ENCODE peak calls at places on chromosomes 3 and 15, in nine cellular contexts. A is type B pancreatic cell; L is MV-4-11; D is stimulated activated CD4-positive, alpha-beta T cell treated with anti-CD3 and anti-CD28 coated beads, Interleukin-1b, Interleukin-23, amount 100 ng/mL, for 1 hour; M is NAMALWA; U is HT1080; Z is cardiac fibroblast; X is Caki2; I is HCT116. P is an unnamed sample.

GRCh38 chr3:129890891-129891290 is 2.6 kb downstream of the TMCC1 start:
- DNase-seq in A (no peak), L (no peak), D (no peak), M (peak), U (no peak), Z (no peak), X (no peak), I (no peak), P (no peak)

GRCh38 chr3:152910211-152910610 is 75.3 kb downstream of the P2RY1 start:
- DNase-seq in A (no peak), L (no peak), D (no peak), M (no peak), U (peak), Z (peak), X (no peak), I (no peak), P (no peak)

GRCh38 chr3:127210654-127210943 is 17.7 kb downstream of the PRR23E start:
- DNase-seq in A (peak), L (no peak), D (no peak), M (no peak), U (no peak), Z (no peak), X (no peak), I (no peak), P (no peak)

GRCh38 chr3:187823802-187824201 is 78.5 kb upstream of the BCL6 start:
- DNase-seq in A (no peak), L (no peak), D (no peak), M (no peak), U (no peak), Z (no peak), X (no peak), I (no peak), P (no peak)

GRCh38 chr3:126389792-126390142 is 4.9 kb upstream of the CFAP100 start:
- DNase-seq in A (no peak), L (no peak), D (no peak), M (no peak), U (no peak), Z (no peak), X (no peak), I (no peak), P (no peak)

GRCh38 chr15:70494861-70495571 is 268.3 kb downstream of the UACA start:
- DNase-seq in A (no peak), L (peak), D (no peak), M (no peak), U (peak), Z (peak), X (peak), I (no peak), P (peak)

GRCh38 chr3:14549256-14549931 is 9.3 kb upstream of the GRIP2 start:
- DNase-seq in A (no peak), L (no peak), D (no peak), M (peak), U (peak), Z (peak), X (no peak), I (peak), P (peak)

GRCh38 chr3:44596631-44597030 is 11.9 kb downstream of the ZNF660 start:
- DNase-seq in A (no peak), L (peak), D (no peak), M (no peak), U (no peak), Z (no peak), X (no peak), I (no peak), P (no peak)

GRCh38 chr3:72679540-72680198 is 168.6 kb downstream of the SHQ1 start:
- DNase-seq in A (no peak), L (peak), D (no peak), M (no peak), U (peak), Z (peak), X (peak), I (no peak), P (peak)

GRCh38 chr3:69282191-69282590 is 103.7 kb downstream of the FRMD4B start:
- DNase-seq in A (no peak), L (no peak), D (peak), M (no peak), U (no peak), Z (no peak), X (no peak), I (no peak), P (no peak)

GRCh38 chr3:114879059-114880031 is 267.7 kb downstream of the ZBTB20 start:
- DNase-seq in A (no peak), L (peak), D (no peak), M (no peak), U (peak), Z (peak), X (no peak), I (peak), P (peak)

GRCh38 chr3:106759686-106760085 is 617.6 kb upstream of the CCDC54 start:
- DNase-seq in A (no peak), L (no peak), D (no peak), M (no peak), U (no peak), Z (no peak), X (no peak), I (no peak), P (no peak)

GRCh38 chr3:148512648-148513047 is 185.1 kb upstream of the AGTR1 start:
- DNase-seq in A (no peak), L (no peak), D (no peak), M (no peak), U (no peak), Z (peak), X (no peak), I (no peak), P (no peak)

GRCh38 chr3:50168388-50168787 is 13.3 kb downstream of the SEMA3F start:
- DNase-seq in A (no peak), L (no peak), D (no peak), M (no peak), U (no peak), Z (no peak), X (no peak), I (no peak), P (no peak)

GRCh38 chr15:70271422-70272088 is 173.8 kb upstream of the TLE3 start:
- DNase-seq in A (no peak), L (peak), D (no peak), M (no peak), U (peak), Z (peak), X (peak), I (peak), P (peak)

GRCh38 chr15:90315276-90315982 is 36.7 kb upstream of the ZNF774 start:
- DNase-seq in A (peak), L (no peak), D (no peak), M (no peak), U (peak), Z (peak), X (peak), I (no peak), P (peak)

GRCh38 chr3:115401298-115401697 is 222.0 kb upstream of the GAP43 start:
- DNase-seq in A (no peak), L (no peak), D (no peak), M (no peak), U (peak), Z (peak), X (no peak), I (no peak), P (peak)

GRCh38 chr15:48373855-48374421 is 42.7 kb downstream of the DUT start:
- DNase-seq in A (no peak), L (peak), D (no peak), M (no peak), U (peak), Z (peak), X (peak), I (no peak), P (peak)

GRCh38 chr3:185442031-185442430 is 56.8 kb downstream of the TMEM41A start:
- DNase-seq in A (no peak), L (no peak), D (no peak), M (no peak), U (no peak), Z (no peak), X (no peak), I (no peak), P (no peak)

GRCh38 chr3:30282052-30282708 is 324.2 kb upstream of the TGFBR2 start:
- DNase-seq in A (no peak), L (no peak), D (no peak), M (no peak), U (peak), Z (peak), X (no peak), I (peak), P (peak)

GRCh38 chr3:13219902-13220296 is 146.7 kb upstream of the IQSEC1 start:
- DNase-seq in A (no peak), L (no peak), D (no peak), M (no peak), U (no peak), Z (no peak), X (no peak), I (no peak), P (no peak)

GRCh38 chr15:58842713-58843396 is 71.8 kb downstream of the MINDY2 start:
- DNase-seq in A (no peak), L (no peak), D (no peak), M (no peak), U (no peak), Z (no peak), X (no peak), I (no peak), P (no peak)

GRCh38 chr3:113111308-113111707 is 100.0 kb upstream of the BOC start:
- DNase-seq in A (no peak), L (no peak), D (no peak), M (no peak), U (peak), Z (no peak), X (no peak), I (no peak), P (no peak)

GRCh38 chr3:187986514-187986934 is 167.4 kb upstream of the LPP start:
- DNase-seq in A (no peak), L (peak), D (peak), M (no peak), U (peak), Z (peak), X (peak), I (peak), P (peak)